ENCODE peak calls at places on chromosomes 6 and 20, in ten cellular contexts. B is upper lobe of right lung; Q is sciatic nerve; K is stimulated activated CD4-positive, alpha-beta T cell treated with anti-CD3 and anti-CD28 coated beads, Interleukin-12 subunit alpha, Interleukin-12 subunit beta, amount 100 ng/mL, for 24 hours; P is esophagus squamous epithelium; V is kidney glomerular epithelial cell; W is suprapubic skin; C is breast epithelium; E is epithelial cell of esophagus; Y is H7. F is an unnamed sample.

GRCh38 chr20:62735331-62735821 is 26.7 kb downstream of the NTSR1 start:
- DNase-seq in B (peak), Q (peak), K (no peak), P (no peak), V (no peak), W (no peak), C (peak), E (no peak), Y (no peak), F (no peak)

GRCh38 chr6:164303092-164304007 is 888.8 kb downstream of the QKI start:
- DNase-seq in B (no peak), Q (peak), K (no peak), P (no peak), V (no peak), W (no peak), C (no peak), E (no peak), Y (no peak), F (no peak)

GRCh38 chr20:4820833-4821518 is 99.3 kb downstream of the PRND start:
- DNase-seq in B (no peak), Q (peak), K (no peak), P (no peak), V (peak), W (peak), C (no peak), E (peak), Y (no peak), F (no peak)

GRCh38 chr6:168968228-168968627 is 285.4 kb downstream of the THBS2 start:
- DNase-seq in B (no peak), Q (no peak), K (no peak), P (no peak), V (peak), W (no peak), C (no peak), E (peak), Y (no peak), F (no peak)

GRCh38 chr20:63501818-63502670 is 3.2 kb upstream of the EEF1A2 start:
- DNase-seq in B (no peak), Q (no peak), K (no peak), P (no peak), V (no peak), W (no peak), C (no peak), E (peak), Y (peak), F (no peak)

GRCh38 chr20:50389437-50389807 is 120.8 kb upstream of the PTPN1 start:
- DNase-seq in B (no peak), Q (no peak), K (no peak), P (no peak), V (no peak), W (no peak), C (no peak), E (no peak), Y (no peak), F (no peak)

GRCh38 chr6:90000864-90001731 is 106.8 kb downstream of the GJA10 start:
- DNase-seq in B (no peak), Q (no peak), K (no peak), P (no peak), V (no peak), W (no peak), C (no peak), E (peak), Y (no peak), F (no peak)

GRCh38 chr6:71248306-71248705 is 40.3 kb upstream of the OGFRL1 start:
- DNase-seq in B (no peak), Q (no peak), K (no peak), P (no peak), V (peak), W (no peak), C (no peak), E (peak), Y (no peak), F (no peak)

GRCh38 chr6:31121131-31121790 is 1.0 kb upstream of the CDSN start:
- DNase-seq in B (no peak), Q (no peak), K (no peak), P (no peak), V (no peak), W (no peak), C (no peak), E (no peak), Y (peak), F (no peak)

GRCh38 chr6:107489636-107490567 is at the start of gene SOBP:
- DNase-seq in B (peak), Q (peak), K (peak), P (no peak), V (no peak), W (no peak), C (no peak), E (peak), Y (peak), F (peak)

GRCh38 chr20:7399114-7399513 is 541.1 kb downstream of the HAO1 start:
- DNase-seq in B (no peak), Q (no peak), K (no peak), P (no peak), V (no peak), W (no peak), C (no peak), E (no peak), Y (no peak), F (no peak)

GRCh38 chr6:157110620-157111019 is 212.7 kb downstream of the TMEM242 start:
- DNase-seq in B (no peak), Q (no peak), K (no peak), P (no peak), V (no peak), W (no peak), C (no peak), E (no peak), Y (no peak), F (no peak)

GRCh38 chr6:31060162-31060561 is 49.9 kb downstream of the MUC22 start:
- DNase-seq in B (no peak), Q (no peak), K (no peak), P (no peak), V (no peak), W (no peak), C (no peak), E (no peak), Y (no peak), F (no peak)

GRCh38 chr6:111874030-111874425 is 776 bp upstream of the FYN start:
- DNase-seq in B (no peak), Q (no peak), K (peak), P (no peak), V (no peak), W (no peak), C (no peak), E (peak), Y (no peak), F (no peak)

GRCh38 chr6:143146186-143146831 is 85.6 kb downstream of the AIG1 start:
- DNase-seq in B (no peak), Q (no peak), K (no peak), P (no peak), V (no peak), W (no peak), C (no peak), E (no peak), Y (no peak), F (no peak)

GRCh38 chr20:38387953-38388352 is 41.7 kb downstream of the LBP start:
- DNase-seq in B (no peak), Q (no peak), K (no peak), P (no peak), V (no peak), W (no peak), C (no peak), E (no peak), Y (no peak), F (no peak)

GRCh38 chr6:35407086-35407485 is 45.1 kb upstream of the FANCE start:
- DNase-seq in B (no peak), Q (no peak), K (no peak), P (no peak), V (no peak), W (no peak), C (no peak), E (no peak), Y (no peak), F (no peak)

GRCh38 chr20:38275815-38276550 is 15.4 kb upstream of the KIAA1755 start:
- DNase-seq in B (no peak), Q (no peak), K (no peak), P (no peak), V (peak), W (peak), C (no peak), E (peak), Y (no peak), F (no peak)

GRCh38 chr6:43436577-43437282 is 9.4 kb downstream of the ABCC10 start:
- DNase-seq in B (no peak), Q (no peak), K (no peak), P (no peak), V (no peak), W (peak), C (no peak), E (peak), Y (no peak), F (no peak)

GRCh38 chr6:7939864-7940228 is 29.3 kb upstream of the TXNDC5 start:
- DNase-seq in B (no peak), Q (no peak), K (no peak), P (no peak), V (no peak), W (no peak), C (no peak), E (no peak), Y (no peak), F (no peak)

GRCh38 chr6:28383235-28384142 is 16.1 kb downstream of the ZSCAN12 start:
- DNase-seq in B (peak), Q (peak), K (peak), P (peak), V (peak), W (peak), C (peak), E (peak), Y (peak), F (peak)